ENCODE peak calls at places on chromosome 1, in nine cellular contexts. S is amniotic stem cell; D is nephron progenitor cell; X is stimulated activated naive B cell treated with anti-CD40 and anti-IgM and Interleukin-4, amounts not matched to agents 10 μg/mL and 1 μg/mL and 100 μg/mL, for 72 hours; N is foreskin fibroblast; I is KG1; V is stimulated activated CD4-positive, alpha-beta T cell treated with anti-CD3 and anti-CD28 coated beads, Interleukin-1b, Interleukin-23, amount 100 ng/mL, for 48 hours; B is A549; K is iris pigment epithelial cell. O is an unnamed sample.

GRCh38 chr1:183310753-183311465 is 107.3 kb downstream of the NMNAT2 start:
- DNase-seq in D (no peak), V (peak), S (no peak), I (no peak), N (no peak), B (no peak), K (no peak), X (peak), O (no peak)

GRCh38 chr1:7549277-7549676 is 221.8 kb upstream of the VAMP3 start:
- DNase-seq in I (no peak), N (peak), X (peak), S (peak), V (peak), B (peak), D (no peak), K (peak), O (no peak)

GRCh38 chr1:202023033-202023433 is 12.6 kb downstream of the ELF3 start:
- DNase-seq in X (no peak), B (peak), V (no peak), N (no peak), S (no peak), K (no peak), D (no peak), I (no peak), O (peak)

GRCh38 chr1:6473974-6474814 is 8.2 kb upstream of the TNFRSF25 start:
- DNase-seq in D (no peak), V (no peak), I (no peak), K (no peak), X (no peak), N (no peak), B (no peak), S (no peak), O (no peak)

GRCh38 chr1:163168053-163168452 is 34.7 kb downstream of the RGS5 start:
- DNase-seq in D (no peak), B (peak), S (peak), X (no peak), V (no peak), K (peak), N (peak), I (no peak), O (no peak)

GRCh38 chr1:108511764-108512163 is 48.1 kb upstream of the EEIG2 start:
- DNase-seq in X (no peak), S (no peak), N (peak), D (no peak), V (no peak), B (peak), I (no peak), K (no peak), O (no peak)

GRCh38 chr1:8281843-8282509 is 35.9 kb upstream of the SLC45A1 start:
- DNase-seq in X (no peak), I (no peak), N (no peak), D (no peak), V (no peak), B (no peak), S (no peak), K (peak), O (no peak)

GRCh38 chr1:215001419-215002021 is 81.0 kb upstream of the KCNK2 start:
- DNase-seq in N (no peak), B (no peak), S (no peak), I (no peak), K (no peak), D (no peak), X (no peak), V (no peak), O (no peak)

GRCh38 chr1:77465139-77465538 is 183.3 kb downstream of the AK5 start:
- DNase-seq in I (no peak), X (no peak), N (no peak), D (no peak), B (no peak), K (no peak), V (no peak), S (no peak), O (no peak)

GRCh38 chr1:47763456-47764171 is 233.6 kb downstream of the TRABD2B start:
- DNase-seq in X (no peak), I (no peak), V (no peak), S (no peak), B (no peak), K (peak), D (no peak), N (peak), O (no peak)

GRCh38 chr1:117656202-117656641 is 50.4 kb downstream of the TENT5C start:
- DNase-seq in B (no peak), I (no peak), N (no peak), S (no peak), V (peak), X (peak), K (no peak), D (no peak), O (no peak)

GRCh38 chr1:235820059-235820458 is 46.6 kb downstream of the LYST start:
- DNase-seq in D (no peak), S (no peak), N (no peak), V (no peak), I (no peak), X (no peak), B (no peak), K (no peak), O (no peak)

O was measured in left lobe of liver.